ENCODE peak calls at places on chromosomes 1 and 21, in five cellular contexts. W is HCT116, B is K562, L is GM12878, I is HepG2. M is an unnamed sample.

GRCh38 chr1:22761821-22762220 is 51.2 kb downstream of the EPHB2 start:
- DNase-seq in I (no peak), W (no peak), B (no peak), L (no peak), M (no peak)

GRCh38 chr1:52355847-52356505 is 10.0 kb downstream of the CC2D1B start:
- DNase-seq in L (no peak), I (no peak), B (no peak), W (no peak), M (no peak)

GRCh38 chr21:40678681-40679284 is 168.2 kb downstream of the DSCAM start:
- DNase-seq in B (no peak), I (no peak), L (no peak), W (no peak), M (no peak)

GRCh38 chr1:9322845-9323244 is 30.2 kb downstream of the SPSB1 start:
- DNase-seq in L (no peak), I (no peak), W (no peak), B (no peak), M (no peak)

GRCh38 chr1:105087496-105087895 is 1337.8 kb downstream of the AMY1C start:
- DNase-seq in B (no peak), L (no peak), I (no peak), W (no peak), M (no peak)

GRCh38 chr1:67747667-67748066 is 62.7 kb downstream of the GADD45A start:
- DNase-seq in W (no peak), B (no peak), I (no peak), L (no peak), M (no peak)

GRCh38 chr1:107963601-107964396 is 1.2 kb downstream of the VAV3 start:
- DNase-seq in W (no peak), B (no peak), L (peak; percentile 62), I (no peak), M (peak; percentile 57)

GRCh38 chr1:203271018-203271743 is 34.1 kb upstream of the BTG2 start:
- DNase-seq in B (peak; percentile 66), W (peak; percentile 54), I (no peak), L (no peak), M (no peak)

GRCh38 chr1:162196387-162196786 is 126.9 kb downstream of the NOS1AP start:
- DNase-seq in I (peak; percentile 62), W (no peak), L (no peak), B (no peak), M (no peak)

DNA sequence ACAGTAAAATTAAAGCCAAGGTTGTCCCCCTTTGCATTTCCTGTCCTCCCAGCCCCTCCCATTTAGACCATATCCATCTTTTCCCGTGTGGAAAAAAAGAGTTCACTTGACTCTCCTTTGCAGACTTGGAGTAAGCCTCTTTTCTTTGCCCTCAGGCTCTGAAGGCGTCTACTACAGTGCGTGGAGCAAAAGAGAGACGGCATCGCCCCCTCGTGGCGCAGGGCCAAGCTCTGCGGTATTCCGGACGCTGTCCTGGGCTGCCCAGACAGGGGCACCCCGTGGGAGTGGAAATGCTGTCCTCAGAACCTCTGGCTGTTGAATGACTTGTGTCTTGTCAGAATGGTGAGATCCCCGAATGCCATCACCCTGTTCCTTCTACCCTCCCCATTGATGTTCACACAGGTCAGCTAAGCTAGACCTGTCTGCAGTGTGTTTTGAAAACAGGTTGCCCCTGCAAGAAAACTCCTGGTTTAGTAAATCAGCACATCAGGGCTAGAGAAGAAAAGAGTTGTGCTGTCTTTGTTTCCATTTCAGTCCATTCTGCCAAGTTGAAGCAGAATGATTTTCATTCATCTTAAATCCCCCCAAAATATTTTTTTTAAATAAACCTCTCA is 12.3 kb upstream of the GJA8 start:
- DNase-seq in B (peak; percentile 64), L (no peak), I (peak; percentile 30), W (peak; percentile 48), M (peak; percentile 94)
- TF ChIP-seq SRF in B (no peak), L (no peak), I (no peak), W (no peak), M (no peak)

GRCh38 chr1:36111151-36111550 is 13.9 kb downstream of the COL8A2 start:
- DNase-seq in L (no peak), W (no peak), I (no peak), B (no peak), M (no peak)
- TF ChIP-seq SRF in L (no peak), W (no peak), I (no peak), B (no peak), M (no peak)

DNA sequence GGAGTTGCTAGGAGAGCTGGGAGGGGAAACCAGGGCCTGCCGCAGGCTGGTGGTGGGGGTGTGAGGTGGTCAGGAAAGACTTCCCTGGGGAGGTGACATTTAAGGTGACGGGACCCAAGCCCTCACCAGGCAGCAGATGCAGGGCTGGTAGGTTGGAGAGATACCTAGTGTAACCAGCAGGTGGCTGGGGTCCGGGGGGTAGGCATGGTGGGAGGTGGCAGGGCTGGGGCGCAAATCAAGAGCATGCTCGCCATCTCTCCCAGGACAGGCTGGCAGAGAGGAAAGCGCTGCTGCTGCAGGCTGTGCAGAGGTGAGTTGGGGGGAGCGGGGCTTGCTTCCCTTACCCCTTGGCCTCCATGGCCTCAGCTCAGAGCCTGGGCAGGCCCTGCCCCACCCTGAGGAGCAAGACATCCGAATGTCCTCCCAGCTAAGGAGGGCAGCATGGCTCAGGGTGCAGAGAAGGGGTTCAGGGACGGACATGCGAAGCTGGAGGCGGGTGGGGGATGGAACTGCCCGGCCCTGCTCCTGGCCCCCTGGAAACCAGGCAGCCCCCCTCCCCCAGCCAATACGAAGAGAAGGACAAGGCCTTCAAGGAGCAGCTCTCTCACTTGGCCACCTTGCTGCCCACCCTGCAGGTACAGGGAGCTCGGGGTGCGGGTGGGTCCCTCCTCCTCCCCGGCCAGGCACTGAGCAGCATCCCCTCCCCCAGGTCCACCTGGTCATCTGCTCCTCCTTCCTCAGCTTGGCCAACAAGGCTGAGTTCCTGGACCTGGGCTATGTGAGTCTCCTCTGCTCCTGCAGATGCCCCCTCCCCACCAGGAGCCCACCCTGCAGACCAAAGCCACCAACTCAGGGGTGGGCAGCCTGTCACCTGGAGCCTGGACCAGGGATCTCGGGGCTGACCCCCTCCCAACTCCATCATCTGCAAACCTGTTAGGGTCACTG is 4.0 kb downstream of the RNF207 start:
- DNase-seq in I (no peak), L (no peak), B (peak; percentile 42), W (no peak), M (peak; percentile 70)
- TF ChIP-seq SRF in I (no peak), L (no peak), B (no peak), W (no peak), M (no peak)

DNA sequence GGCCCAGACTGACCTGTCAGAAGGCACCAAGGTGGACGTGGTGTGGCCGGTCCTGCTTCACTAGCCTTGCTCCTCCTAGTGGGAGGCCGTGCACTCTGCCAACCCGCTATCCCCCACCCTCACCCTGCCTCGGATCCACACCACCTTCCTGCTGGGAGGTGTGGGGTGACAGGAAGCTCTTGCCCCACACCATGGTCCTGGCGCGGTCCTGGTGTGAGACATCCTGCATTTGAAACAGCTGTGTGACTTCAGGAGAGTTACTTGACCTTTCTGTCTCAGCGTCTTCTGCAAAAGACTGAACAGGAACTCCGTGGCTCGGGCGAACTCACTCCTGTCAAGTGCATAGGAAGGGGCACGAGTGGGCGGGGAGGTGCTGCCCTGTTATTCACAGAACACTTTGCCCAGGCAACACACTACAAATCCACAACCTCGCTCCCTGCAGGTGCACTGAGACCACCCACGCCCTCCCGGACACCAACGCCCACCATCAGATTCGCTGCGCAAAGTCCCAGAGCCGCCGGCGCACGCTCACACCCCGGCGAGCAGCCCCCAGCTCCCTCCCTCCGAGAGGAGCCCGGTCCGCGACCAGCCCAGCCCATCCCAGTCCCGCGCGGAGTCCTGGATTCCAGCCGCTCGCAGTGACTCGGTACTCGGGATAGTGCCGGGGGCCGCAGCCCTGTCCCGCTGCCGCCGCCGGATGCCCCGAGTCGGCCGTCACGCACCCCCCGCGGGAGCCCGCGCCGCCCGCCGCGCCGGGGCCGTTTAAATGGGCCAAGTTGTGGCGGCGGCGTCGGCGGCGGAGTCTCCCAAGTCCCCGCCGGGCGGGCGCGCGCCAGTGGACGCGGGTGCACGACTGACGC is at the start of gene SAMD11:
- DNase-seq in I (peak; percentile 40), L (no peak), B (peak; percentile 82), W (peak; percentile 54), M (peak; percentile 80)
- TF ChIP-seq SRF in I (no peak), L (no peak), B (no peak), W (no peak), M (no peak)

GRCh38 chr1:214216779-214217178 is 64.2 kb upstream of the SMYD2 start:
- DNase-seq in L (no peak), I (peak; percentile 16), B (no peak), W (no peak), M (no peak)
- TF ChIP-seq SRF in L (no peak), I (no peak), B (no peak), W (no peak), M (no peak)

DNA sequence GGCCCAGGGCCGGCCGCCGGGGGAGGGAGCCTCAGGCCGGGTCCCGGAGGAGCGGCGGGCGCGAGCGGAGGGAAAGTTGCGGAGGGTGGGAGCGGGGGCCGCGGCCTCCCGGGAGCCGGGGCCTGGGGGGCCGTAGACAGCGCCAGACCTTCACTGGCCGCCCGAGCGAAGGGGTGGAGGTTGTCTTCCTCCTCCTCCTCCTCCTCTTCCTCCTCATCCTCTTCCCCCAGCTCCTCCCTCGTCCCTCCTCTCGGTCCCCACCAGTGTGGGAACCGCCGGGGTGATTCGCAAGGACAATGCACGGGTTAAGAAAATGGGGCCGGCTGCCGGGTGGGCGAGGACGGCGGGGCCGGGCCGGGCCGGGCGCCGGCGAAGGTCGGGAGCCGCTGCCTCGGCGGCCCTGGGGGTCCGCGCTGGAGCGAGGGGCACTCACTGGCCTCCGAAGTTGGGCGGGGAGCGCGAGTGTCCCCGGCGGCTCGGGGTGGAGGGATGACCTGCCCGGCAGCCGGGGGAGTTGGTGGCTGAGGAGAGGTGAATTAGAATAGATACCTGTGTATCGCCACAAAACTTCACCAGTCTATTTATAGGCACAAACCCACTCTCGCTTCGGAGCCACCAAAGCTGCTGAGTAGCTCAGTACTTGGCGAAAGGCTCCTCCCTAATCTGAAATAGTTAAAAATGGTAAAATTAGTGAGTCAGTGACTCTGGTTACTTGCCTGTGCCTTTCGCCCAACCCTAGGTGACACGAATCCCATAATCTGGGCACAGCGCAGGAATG is 1.4 kb downstream of the DYRK1A start:
- DNase-seq in W (no peak), I (no peak), L (no peak), B (peak; percentile 64), M (peak; percentile 61)
- TF ChIP-seq SRF in W (no peak), I (no peak), L (no peak), B (no peak), M (no peak)

GRCh38 chr1:31216016-31216415 is 23.7 kb downstream of the NKAIN1 start:
- DNase-seq in B (no peak), L (no peak), I (no peak), W (no peak), M (no peak)
- TF ChIP-seq SRF in B (no peak), L (no peak), I (no peak), W (no peak), M (no peak)

DNA sequence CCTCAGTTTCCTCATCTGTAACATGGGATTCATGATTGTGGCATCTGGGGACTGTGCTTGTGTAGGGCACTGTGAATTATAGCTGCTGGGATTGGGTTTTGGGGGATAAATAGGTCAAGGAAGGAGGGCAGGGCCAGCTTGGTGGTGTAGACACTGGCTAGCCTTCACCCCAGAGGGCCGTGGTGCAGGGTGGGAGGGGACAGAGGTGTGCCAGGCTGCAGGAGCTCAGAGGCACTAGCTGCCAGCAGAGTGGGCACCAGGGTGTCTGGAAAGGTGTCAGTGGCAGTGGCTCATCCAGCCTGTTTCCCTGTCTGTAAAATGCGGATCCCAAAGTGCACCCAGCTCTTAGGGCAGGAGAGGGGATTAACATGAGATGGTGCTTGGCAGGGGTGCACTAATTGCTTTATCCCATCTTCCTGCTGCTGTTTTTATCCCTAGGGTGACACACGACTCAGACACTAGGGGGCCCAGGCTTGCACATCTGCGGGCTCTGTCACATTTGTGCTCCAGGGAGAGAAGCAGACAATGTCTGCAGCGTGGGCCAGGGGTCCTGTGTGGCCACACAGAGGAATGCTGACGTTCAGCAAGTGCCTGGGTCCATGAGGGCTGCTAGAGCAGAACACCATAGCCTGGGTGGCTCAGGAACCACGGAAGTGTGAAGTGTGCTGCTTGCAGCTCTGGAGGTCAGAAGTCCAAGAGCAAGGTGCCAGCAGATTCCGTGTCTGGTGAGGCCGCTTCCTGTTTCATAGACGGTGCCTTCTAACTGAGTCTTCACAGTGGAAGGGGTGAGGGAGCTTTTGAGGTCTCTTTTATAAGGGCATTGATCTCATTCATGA is 19.3 kb downstream of the OBSCN start:
- DNase-seq in W (no peak), L (no peak), I (peak; percentile 48), B (no peak), M (peak; percentile 32)
- TF ChIP-seq SRF in W (no peak), L (no peak), I (no peak), B (no peak), M (no peak)